ENCODE peak calls at places on chromosome 15, in nine cellular contexts. One of them, this sample, is unnamed.

GRCh38 chr15:88249220-88249619 is 7.3 kb downstream of the NTRK3 start:
- DNase-seq in stimulated activated CD4-positive, alpha-beta T cell treated with anti-CD3 and anti-CD28 coated beads, Interleukin-4, amount 100 ng/mL, for 1 hour: no peak
- DNase-seq in Calu3: no peak
- DNase-seq in NCI-H1105 treated with DMSO at 0.1 percent for 48 hours: no peak
- DNase-seq in A172: no peak
- DNase-seq in NCI-H774: no peak
- DNase-seq in choroid plexus epithelial cell: no peak
- DNase-seq in T-helper 2 cell: no peak
- DNase-seq in AG08395: no peak
- DNase-seq in this sample: no peak

GRCh38 chr15:80180468-80180867 is 27.7 kb downstream of the FAH start:
- DNase-seq in stimulated activated CD4-positive, alpha-beta T cell treated with anti-CD3 and anti-CD28 coated beads, Interleukin-4, amount 100 ng/mL, for 1 hour: no peak
- DNase-seq in Calu3: no peak
- DNase-seq in NCI-H1105 treated with DMSO at 0.1 percent for 48 hours: no peak
- DNase-seq in A172: no peak
- DNase-seq in NCI-H774: no peak
- DNase-seq in choroid plexus epithelial cell: no peak
- DNase-seq in T-helper 2 cell: no peak
- DNase-seq in AG08395: no peak
- DNase-seq in this sample: no peak

GRCh38 chr15:77035999-77036471 is 34.9 kb downstream of the TSPAN3 start:
- DNase-seq in stimulated activated CD4-positive, alpha-beta T cell treated with anti-CD3 and anti-CD28 coated beads, Interleukin-4, amount 100 ng/mL, for 1 hour: no peak
- DNase-seq in Calu3: no peak
- DNase-seq in NCI-H1105 treated with DMSO at 0.1 percent for 48 hours: no peak
- DNase-seq in A172: no peak
- DNase-seq in NCI-H774: no peak
- DNase-seq in choroid plexus epithelial cell: no peak
- DNase-seq in T-helper 2 cell: no peak
- DNase-seq in AG08395: no peak
- DNase-seq in this sample: no peak

GRCh38 chr15:48191574-48192225 is at the start of gene CTXN2:
- DNase-seq in stimulated activated CD4-positive, alpha-beta T cell treated with anti-CD3 and anti-CD28 coated beads, Interleukin-4, amount 100 ng/mL, for 1 hour: no peak
- DNase-seq in Calu3: no peak
- DNase-seq in NCI-H1105 treated with DMSO at 0.1 percent for 48 hours: no peak
- DNase-seq in A172: no peak
- DNase-seq in NCI-H774: peak
- DNase-seq in choroid plexus epithelial cell: peak
- DNase-seq in T-helper 2 cell: peak
- DNase-seq in AG08395: no peak
- DNase-seq in this sample: no peak

GRCh38 chr15:48683991-48684765 is 38.7 kb upstream of the FBN1 start:
- DNase-seq in stimulated activated CD4-positive, alpha-beta T cell treated with anti-CD3 and anti-CD28 coated beads, Interleukin-4, amount 100 ng/mL, for 1 hour: no peak
- DNase-seq in Calu3: no peak
- DNase-seq in NCI-H1105 treated with DMSO at 0.1 percent for 48 hours: no peak
- DNase-seq in A172: no peak
- DNase-seq in NCI-H774: no peak
- DNase-seq in choroid plexus epithelial cell: no peak
- DNase-seq in T-helper 2 cell: no peak
- DNase-seq in AG08395: no peak
- DNase-seq in this sample: no peak

GRCh38 chr15:63968122-63968524 is 78.2 kb downstream of the DAPK2 start:
- DNase-seq in stimulated activated CD4-positive, alpha-beta T cell treated with anti-CD3 and anti-CD28 coated beads, Interleukin-4, amount 100 ng/mL, for 1 hour: no peak
- DNase-seq in Calu3: no peak
- DNase-seq in NCI-H1105 treated with DMSO at 0.1 percent for 48 hours: no peak
- DNase-seq in A172: no peak
- DNase-seq in NCI-H774: no peak
- DNase-seq in choroid plexus epithelial cell: no peak
- DNase-seq in T-helper 2 cell: no peak
- DNase-seq in AG08395: no peak
- DNase-seq in this sample: no peak

GRCh38 chr15:95581595-95581994 is 748.9 kb upstream of the NR2F2 start:
- DNase-seq in stimulated activated CD4-positive, alpha-beta T cell treated with anti-CD3 and anti-CD28 coated beads, Interleukin-4, amount 100 ng/mL, for 1 hour: no peak
- DNase-seq in Calu3: no peak
- DNase-seq in NCI-H1105 treated with DMSO at 0.1 percent for 48 hours: no peak
- DNase-seq in A172: no peak
- DNase-seq in NCI-H774: no peak
- DNase-seq in choroid plexus epithelial cell: no peak
- DNase-seq in T-helper 2 cell: no peak
- DNase-seq in AG08395: no peak
- DNase-seq in this sample: no peak

GRCh38 chr15:48955967-48956366 is 7.8 kb downstream of the SHC4 start:
- DNase-seq in stimulated activated CD4-positive, alpha-beta T cell treated with anti-CD3 and anti-CD28 coated beads, Interleukin-4, amount 100 ng/mL, for 1 hour: no peak
- DNase-seq in Calu3: no peak
- DNase-seq in NCI-H1105 treated with DMSO at 0.1 percent for 48 hours: no peak
- DNase-seq in A172: no peak
- DNase-seq in NCI-H774: no peak
- DNase-seq in choroid plexus epithelial cell: no peak
- DNase-seq in T-helper 2 cell: no peak
- DNase-seq in AG08395: no peak
- DNase-seq in this sample: no peak

GRCh38 chr15:90074916-90075315 is 27.4 kb downstream of the IDH2 start:
- DNase-seq in stimulated activated CD4-positive, alpha-beta T cell treated with anti-CD3 and anti-CD28 coated beads, Interleukin-4, amount 100 ng/mL, for 1 hour: no peak
- DNase-seq in Calu3: no peak
- DNase-seq in NCI-H1105 treated with DMSO at 0.1 percent for 48 hours: no peak
- DNase-seq in A172: no peak
- DNase-seq in NCI-H774: no peak
- DNase-seq in choroid plexus epithelial cell: no peak
- DNase-seq in T-helper 2 cell: no peak
- DNase-seq in AG08395: no peak
- DNase-seq in this sample: no peak

GRCh38 chr15:26772588-26773484 is at the start of gene GABRB3:
- DNase-seq in stimulated activated CD4-positive, alpha-beta T cell treated with anti-CD3 and anti-CD28 coated beads, Interleukin-4, amount 100 ng/mL, for 1 hour: no peak
- DNase-seq in Calu3: no peak
- DNase-seq in NCI-H1105 treated with DMSO at 0.1 percent for 48 hours: peak
- DNase-seq in A172: no peak
- DNase-seq in NCI-H774: peak
- DNase-seq in choroid plexus epithelial cell: peak
- DNase-seq in T-helper 2 cell: no peak
- DNase-seq in AG08395: peak
- DNase-seq in this sample: no peak

GRCh38 chr15:38864122-38864521 is 299.5 kb upstream of the RASGRP1 start:
- DNase-seq in stimulated activated CD4-positive, alpha-beta T cell treated with anti-CD3 and anti-CD28 coated beads, Interleukin-4, amount 100 ng/mL, for 1 hour: no peak
- DNase-seq in Calu3: no peak
- DNase-seq in NCI-H1105 treated with DMSO at 0.1 percent for 48 hours: no peak
- DNase-seq in A172: no peak
- DNase-seq in NCI-H774: no peak
- DNase-seq in choroid plexus epithelial cell: no peak
- DNase-seq in T-helper 2 cell: peak
- DNase-seq in AG08395: no peak
- DNase-seq in this sample: no peak

GRCh38 chr15:70653426-70653825 is 109.9 kb downstream of the UACA start:
- DNase-seq in stimulated activated CD4-positive, alpha-beta T cell treated with anti-CD3 and anti-CD28 coated beads, Interleukin-4, amount 100 ng/mL, for 1 hour: no peak
- DNase-seq in Calu3: no peak
- DNase-seq in NCI-H1105 treated with DMSO at 0.1 percent for 48 hours: no peak
- DNase-seq in A172: no peak
- DNase-seq in NCI-H774: no peak
- DNase-seq in choroid plexus epithelial cell: no peak
- DNase-seq in T-helper 2 cell: no peak
- DNase-seq in AG08395: no peak
- DNase-seq in this sample: no peak

GRCh38 chr15:40957581-40958051 is 4.3 kb downstream of the CHAC1 start:
- DNase-seq in stimulated activated CD4-positive, alpha-beta T cell treated with anti-CD3 and anti-CD28 coated beads, Interleukin-4, amount 100 ng/mL, for 1 hour: no peak
- DNase-seq in Calu3: no peak
- DNase-seq in NCI-H1105 treated with DMSO at 0.1 percent for 48 hours: peak
- DNase-seq in A172: peak
- DNase-seq in NCI-H774: peak
- DNase-seq in choroid plexus epithelial cell: no peak
- DNase-seq in T-helper 2 cell: no peak
- DNase-seq in AG08395: no peak
- DNase-seq in this sample: no peak

GRCh38 chr15:94105760-94106159 is 125.6 kb upstream of the MCTP2 start:
- DNase-seq in stimulated activated CD4-positive, alpha-beta T cell treated with anti-CD3 and anti-CD28 coated beads, Interleukin-4, amount 100 ng/mL, for 1 hour: no peak
- DNase-seq in Calu3: no peak
- DNase-seq in NCI-H1105 treated with DMSO at 0.1 percent for 48 hours: no peak
- DNase-seq in A172: no peak
- DNase-seq in NCI-H774: no peak
- DNase-seq in choroid plexus epithelial cell: no peak
- DNase-seq in T-helper 2 cell: no peak
- DNase-seq in AG08395: no peak
- DNase-seq in this sample: no peak

GRCh38 chr15:43370975-43371974 is at the start of the genes TUBGCP4 and ZSCAN29:
- DNase-seq in stimulated activated CD4-positive, alpha-beta T cell treated with anti-CD3 and anti-CD28 coated beads, Interleukin-4, amount 100 ng/mL, for 1 hour: peak
- DNase-seq in Calu3: peak
- DNase-seq in NCI-H1105 treated with DMSO at 0.1 percent for 48 hours: peak
- DNase-seq in A172: peak
- DNase-seq in NCI-H774: peak
- DNase-seq in choroid plexus epithelial cell: peak
- DNase-seq in T-helper 2 cell: peak
- DNase-seq in AG08395: peak
- DNase-seq in this sample: peak

GRCh38 chr15:71364117-71364584 is 248.9 kb downstream of the THSD4 start:
- DNase-seq in stimulated activated CD4-positive, alpha-beta T cell treated with anti-CD3 and anti-CD28 coated beads, Interleukin-4, amount 100 ng/mL, for 1 hour: no peak
- DNase-seq in Calu3: no peak
- DNase-seq in NCI-H1105 treated with DMSO at 0.1 percent for 48 hours: peak
- DNase-seq in A172: no peak
- DNase-seq in NCI-H774: no peak
- DNase-seq in choroid plexus epithelial cell: peak
- DNase-seq in T-helper 2 cell: no peak
- DNase-seq in AG08395: no peak
- DNase-seq in this sample: no peak

GRCh38 chr15:89851665-89852341 is 37.2 kb upstream of the ANPEP start:
- DNase-seq in stimulated activated CD4-positive, alpha-beta T cell treated with anti-CD3 and anti-CD28 coated beads, Interleukin-4, amount 100 ng/mL, for 1 hour: no peak
- DNase-seq in Calu3: no peak
- DNase-seq in NCI-H1105 treated with DMSO at 0.1 percent for 48 hours: no peak
- DNase-seq in A172: no peak
- DNase-seq in NCI-H774: no peak
- DNase-seq in choroid plexus epithelial cell: no peak
- DNase-seq in T-helper 2 cell: peak
- DNase-seq in AG08395: no peak
- DNase-seq in this sample: no peak

GRCh38 chr15:70526221-70526973 is 237.0 kb downstream of the UACA start:
- DNase-seq in stimulated activated CD4-positive, alpha-beta T cell treated with anti-CD3 and anti-CD28 coated beads, Interleukin-4, amount 100 ng/mL, for 1 hour: no peak
- DNase-seq in Calu3: peak
- DNase-seq in NCI-H1105 treated with DMSO at 0.1 percent for 48 hours: peak
- DNase-seq in A172: peak
- DNase-seq in NCI-H774: peak
- DNase-seq in choroid plexus epithelial cell: peak
- DNase-seq in T-helper 2 cell: no peak
- DNase-seq in AG08395: peak
- DNase-seq in this sample: no peak

GRCh38 chr15:70741107-70741511 is 22.2 kb downstream of the UACA start:
- DNase-seq in stimulated activated CD4-positive, alpha-beta T cell treated with anti-CD3 and anti-CD28 coated beads, Interleukin-4, amount 100 ng/mL, for 1 hour: no peak
- DNase-seq in Calu3: peak
- DNase-seq in NCI-H1105 treated with DMSO at 0.1 percent for 48 hours: no peak
- DNase-seq in A172: no peak
- DNase-seq in NCI-H774: no peak
- DNase-seq in choroid plexus epithelial cell: peak
- DNase-seq in T-helper 2 cell: no peak
- DNase-seq in AG08395: peak
- DNase-seq in this sample: no peak

GRCh38 chr15:39580630-39581500 is at the start of gene THBS1:
- DNase-seq in stimulated activated CD4-positive, alpha-beta T cell treated with anti-CD3 and anti-CD28 coated beads, Interleukin-4, amount 100 ng/mL, for 1 hour: peak
- DNase-seq in Calu3: peak
- DNase-seq in NCI-H1105 treated with DMSO at 0.1 percent for 48 hours: no peak
- DNase-seq in A172: peak
- DNase-seq in NCI-H774: no peak
- DNase-seq in choroid plexus epithelial cell: peak
- DNase-seq in T-helper 2 cell: peak
- DNase-seq in AG08395: peak
- DNase-seq in this sample: peak

GRCh38 chr15:48627260-48627969 is 18.1 kb downstream of the FBN1 start:
- DNase-seq in stimulated activated CD4-positive, alpha-beta T cell treated with anti-CD3 and anti-CD28 coated beads, Interleukin-4, amount 100 ng/mL, for 1 hour: no peak
- DNase-seq in Calu3: no peak
- DNase-seq in NCI-H1105 treated with DMSO at 0.1 percent for 48 hours: no peak
- DNase-seq in A172: peak
- DNase-seq in NCI-H774: no peak
- DNase-seq in choroid plexus epithelial cell: peak
- DNase-seq in T-helper 2 cell: no peak
- DNase-seq in AG08395: peak
- DNase-seq in this sample: no peak

GRCh38 chr15:71465109-71465508 is 345.2 kb upstream of the NR2E3 start:
- DNase-seq in stimulated activated CD4-positive, alpha-beta T cell treated with anti-CD3 and anti-CD28 coated beads, Interleukin-4, amount 100 ng/mL, for 1 hour: no peak
- DNase-seq in Calu3: no peak
- DNase-seq in NCI-H1105 treated with DMSO at 0.1 percent for 48 hours: no peak
- DNase-seq in A172: no peak
- DNase-seq in NCI-H774: no peak
- DNase-seq in choroid plexus epithelial cell: no peak
- DNase-seq in T-helper 2 cell: no peak
- DNase-seq in AG08395: no peak
- DNase-seq in this sample: no peak

GRCh38 chr15:59017459-59017858 is 30.0 kb downstream of the RNF111 start:
- DNase-seq in stimulated activated CD4-positive, alpha-beta T cell treated with anti-CD3 and anti-CD28 coated beads, Interleukin-4, amount 100 ng/mL, for 1 hour: no peak
- DNase-seq in Calu3: no peak
- DNase-seq in NCI-H1105 treated with DMSO at 0.1 percent for 48 hours: no peak
- DNase-seq in A172: no peak
- DNase-seq in NCI-H774: no peak
- DNase-seq in choroid plexus epithelial cell: no peak
- DNase-seq in T-helper 2 cell: no peak
- DNase-seq in AG08395: no peak
- DNase-seq in this sample: no peak

GRCh38 chr15:42591238-42591936 is 16.0 kb downstream of the STARD9 start:
- DNase-seq in stimulated activated CD4-positive, alpha-beta T cell treated with anti-CD3 and anti-CD28 coated beads, Interleukin-4, amount 100 ng/mL, for 1 hour: no peak
- DNase-seq in Calu3: no peak
- DNase-seq in NCI-H1105 treated with DMSO at 0.1 percent for 48 hours: no peak
- DNase-seq in A172: peak
- DNase-seq in NCI-H774: no peak
- DNase-seq in choroid plexus epithelial cell: peak
- DNase-seq in T-helper 2 cell: peak
- DNase-seq in AG08395: peak
- DNase-seq in this sample: no peak

This sample was measured in activated gamma-delta T cell treated with anti-CD3 and anti-CD28 coated beads, Interleukin-2, amount 50 U/mL, for 16 hours.